ENCODE peak calls at places on chromosomes 16 and 17, in four cellular contexts. Z is naive thymus-derived CD4-positive, alpha-beta T cell; M is NCI-H774; J is amniotic stem cell. Q is an unnamed sample.

GRCh38 chr17:38703742-38704644 is 1.1 kb upstream of the MLLT6 start:
- DNase-seq in Z (peak; percentile 55), M (peak; percentile 99), J (no peak), Q (peak; percentile 91)

GRCh38 chr17:40870136-40870535 is 3.1 kb upstream of the KRT12 start:
- DNase-seq in Z (no peak), M (no peak), J (no peak), Q (no peak)

GRCh38 chr17:76147211-76148014 is 6.4 kb upstream of the FOXJ1 start:
- DNase-seq in Z (no peak), M (peak; percentile 19), J (no peak), Q (no peak)

GRCh38 chr16:54936086-54936978 is 5.7 kb downstream of the IRX5 start:
- DNase-seq in Z (no peak), M (no peak), J (no peak), Q (no peak)

GRCh38 chr17:10210151-10210574 is 11.8 kb upstream of the GAS7 start:
- DNase-seq in Z (no peak), M (no peak), J (no peak), Q (no peak)

GRCh38 chr17:14082848-14083247 is 13.5 kb downstream of the COX10 start:
- DNase-seq in Z (no peak), M (no peak), J (no peak), Q (no peak)

GRCh38 chr16:88785106-88785924 is at the start of gene PIEZO1:
- DNase-seq in Z (peak; percentile 76), M (no peak), J (peak; percentile 55), Q (peak; percentile 85)

GRCh38 chr16:6558661-6559060 is 774.0 kb upstream of the RBFOX1 start:
- DNase-seq in Z (no peak), M (no peak), J (no peak), Q (no peak)

GRCh38 chr17:17853811-17854527 is 17.2 kb upstream of the SREBF1 start:
- DNase-seq in Z (no peak), M (no peak), J (no peak), Q (no peak)

GRCh38 chr16:11089504-11090124 is 145.2 kb downstream of the CLEC16A start:
- DNase-seq in Z (no peak), M (no peak), J (no peak), Q (no peak)

GRCh38 chr16:88649924-88650748 is 717 bp downstream of the CYBA start:
- DNase-seq in Z (peak; percentile 25), M (no peak), J (no peak), Q (no peak)

GRCh38 chr17:81540676-81541027 is 11.5 kb downstream of the FAAP100 start:
- DNase-seq in Z (no peak), M (no peak), J (no peak), Q (no peak)

GRCh38 chr16:12758031-12758669 is 45.5 kb downstream of the CPPED1 start:
- DNase-seq in Z (no peak), M (no peak), J (no peak), Q (no peak)

GRCh38 chr17:44785921-44786320 is 27.1 kb downstream of the ADAM11 start:
- DNase-seq in Z (no peak), M (no peak), J (no peak), Q (no peak)

GRCh38 chr17:19344311-19345066 is 18.0 kb downstream of the B9D1 start:
- DNase-seq in Z (no peak), M (no peak), J (no peak), Q (no peak)

GRCh38 chr17:30586818-30587595 is 109.8 kb downstream of the GOSR1 start:
- DNase-seq in Z (no peak), M (no peak), J (no peak), Q (no peak)

GRCh38 chr16:79672524-79672923 is 72.0 kb upstream of the MAF start:
- DNase-seq in Z (no peak), M (no peak), J (no peak), Q (no peak)

GRCh38 chr16:1098266-1098991 is 2.4 kb upstream of the C1QTNF8 start:
- DNase-seq in Z (no peak), M (no peak), J (no peak), Q (no peak)